ENCODE peak calls at places on chromosomes 3 and 15, in seven cellular contexts. F is stimulated activated naive CD8-positive, alpha-beta T cell treated with anti-CD3 and anti-CD28 coated beads, Interleukin-15, Interleukin-2, amounts not matched to agents 100 U/mL and 50 U/mL, for 24 hours; W is smooth muscle cell of the brain vasculature; G is activated T-cell treated with anti-CD3 and anti-CD28 coated beads for 1 hour; S is heart right ventricle; Y is left cardiac atrium; J is AG08396. B is an unnamed sample.

GRCh38 chr3:118823626-118824025 is 211.0 kb downstream of the IGSF11 start:
- DNase-seq in F (no peak), J (no peak), G (no peak), W (no peak), S (no peak), Y (no peak), B (no peak)

GRCh38 chr3:160564949-160565441 is 376 bp downstream of the KPNA4 start:
- DNase-seq in S (no peak), J (peak; percentile 65), W (peak; percentile 18), G (no peak), Y (peak; percentile 80), F (peak; percentile 71), B (no peak)

GRCh38 chr3:22898558-22898957 is 304.6 kb upstream of the UBE2E2 start:
- DNase-seq in J (no peak), F (no peak), S (no peak), Y (no peak), G (no peak), W (no peak), B (no peak)

GRCh38 chr15:70436428-70436827 is 326.9 kb downstream of the UACA start:
- DNase-seq in J (no peak), G (no peak), F (no peak), W (no peak), Y (no peak), S (no peak), B (no peak)

GRCh38 chr15:74954515-74954914 is 2.1 kb downstream of the RPP25 start:
- DNase-seq in G (no peak), F (peak; percentile 10), Y (peak; percentile 65), S (no peak), W (no peak), J (peak; percentile 48), B (no peak)

GRCh38 chr15:69060744-69061143 is 46.2 kb downstream of the NOX5 start:
- DNase-seq in F (no peak), G (no peak), Y (no peak), J (no peak), S (no peak), W (no peak), B (no peak)

GRCh38 chr15:58438956-58439355 is 7.2 kb downstream of the LIPC start:
- DNase-seq in J (peak; percentile 23), S (peak; percentile 65), F (no peak), G (no peak), W (no peak), Y (peak; percentile 68), B (peak; percentile 41)

GRCh38 chr15:98689431-98689861 is 41.1 kb downstream of the IGF1R start:
- DNase-seq in Y (no peak), J (peak; percentile 39), S (no peak), F (no peak), G (no peak), W (no peak), B (no peak)

GRCh38 chr3:38649500-38650247 is at the start of gene SCN5A:
- DNase-seq in G (peak; percentile 35), F (peak; percentile 60), S (peak; percentile 45), Y (peak; percentile 67), W (no peak), J (peak; percentile 94), B (no peak)

GRCh38 chr3:157130138-157130880 is 29.6 kb downstream of the CCNL1 start:
- DNase-seq in G (peak; percentile 70), J (peak; percentile 29), S (peak; percentile 61), Y (peak; percentile 73), F (peak; percentile 73), W (peak; percentile 80), B (peak; percentile 76)

GRCh38 chr3:152349397-152349796 is 80.7 kb downstream of the MBNL1 start:
- DNase-seq in Y (no peak), W (no peak), J (no peak), F (no peak), G (no peak), S (no peak), B (no peak)

GRCh38 chr3:52783211-52783555 is 5.8 kb downstream of the ITIH1 start:
- DNase-seq in G (no peak), J (no peak), S (no peak), Y (no peak), W (no peak), F (no peak), B (no peak)

GRCh38 chr3:24886511-24886910 is 391.9 kb upstream of the THRB start:
- DNase-seq in W (no peak), J (no peak), F (no peak), S (no peak), Y (no peak), G (no peak), B (no peak)

GRCh38 chr15:77186518-77187095 is 115.7 kb upstream of the TSPAN3 start:
- DNase-seq in G (no peak), F (no peak), S (no peak), Y (no peak), W (peak; percentile 20), J (no peak), B (no peak)

GRCh38 chr15:56871180-56871579 is 47.3 kb upstream of the TCF12 start:
- DNase-seq in Y (no peak), J (peak; percentile 31), G (no peak), F (no peak), S (no peak), W (peak; percentile 20), B (no peak)

GRCh38 chr3:141643391-141643790 is 94.7 kb upstream of the RNF7 start:
- DNase-seq in S (no peak), Y (no peak), G (no peak), W (no peak), J (no peak), F (no peak), B (no peak)

GRCh38 chr3:165159760-165160421 is 36.3 kb downstream of the SLITRK3 start:
- DNase-seq in F (no peak), Y (peak; percentile 25), G (no peak), J (no peak), W (no peak), S (peak; percentile 3), B (no peak)

GRCh38 chr3:147007736-147008245 is 398.6 kb downstream of the ZIC4 start:
- DNase-seq in Y (no peak), G (no peak), F (no peak), W (no peak), J (no peak), S (no peak), B (no peak)

GRCh38 chr15:38176155-38176554 is 76.5 kb upstream of the SPRED1 start:
- DNase-seq in S (no peak), G (no peak), F (no peak), W (no peak), J (peak; percentile 51), Y (no peak), B (no peak)

GRCh38 chr3:171481011-171481410 is 20.8 kb upstream of the TNIK start:
- DNase-seq in W (no peak), Y (no peak), F (no peak), J (no peak), G (no peak), S (no peak), B (no peak)